ENCODE peak calls at places on chromosomes 7 and 10, in six cellular contexts. A is NCI-H2081; G is activated T-helper 1 cell treated with anti-CD3 and anti-CD28 coated beads, Interleukin-2, amount 50 U/mL, for 16 hours; L is astrocyte; J is Ammon's horn; R is astrocyte of the spinal cord. T is an unnamed sample.

GRCh38 chr10:16787361-16787791 is 29.8 kb downstream of the RSU1 start:
- DNase-seq in R (no peak), J (no peak), G (peak; percentile 40), A (no peak), L (no peak), T (no peak)

GRCh38 chr7:148993193-148993592 is 35.1 kb downstream of the PDIA4 start:
- DNase-seq in G (no peak), R (no peak), J (no peak), L (no peak), A (no peak), T (no peak)

GRCh38 chr7:133434246-133434865 is 181.5 kb downstream of the EXOC4 start:
- DNase-seq in A (peak; percentile 11), L (peak; percentile 12), J (peak; percentile 40), R (peak; percentile 49), G (no peak), T (peak; percentile 34)

GRCh38 chr7:80244206-80244956 is 109.8 kb downstream of the GNAI1 start:
- DNase-seq in J (no peak), G (no peak), R (no peak), A (no peak), L (no peak), T (peak; percentile 17)

GRCh38 chr7:34175837-34176236 is 270.5 kb downstream of the BMPER start:
- DNase-seq in R (no peak), G (no peak), J (no peak), A (no peak), L (no peak), T (no peak)

GRCh38 chr10:9296206-9296605 is 1241.7 kb downstream of the GATA3 start:
- DNase-seq in L (peak; percentile 15), A (no peak), R (no peak), J (no peak), G (no peak), T (no peak)

GRCh38 chr10:66252986-66253385 is 672.9 kb upstream of the LRRTM3 start:
- DNase-seq in G (no peak), J (no peak), R (no peak), A (peak; percentile 11), L (no peak), T (no peak)

GRCh38 chr7:97578225-97578624 is 153.7 kb upstream of the TAC1 start:
- DNase-seq in L (no peak), R (no peak), A (no peak), G (no peak), J (no peak), T (no peak)

GRCh38 chr7:139776486-139777303 is 1.1 kb downstream of the HIPK2 start:
- DNase-seq in A (peak; percentile 57), G (no peak), R (peak; percentile 76), L (peak; percentile 52), J (peak; percentile 68), T (no peak)

GRCh38 chr7:67343566-67343965 is 346.9 kb downstream of the TYW1 start:
- DNase-seq in A (peak; percentile 79), G (no peak), L (no peak), R (no peak), J (no peak), T (no peak)

GRCh38 chr10:102660891-102661613 is 16.8 kb downstream of the TRIM8 start:
- DNase-seq in R (peak; percentile 59), J (peak; percentile 69), G (peak; percentile 39), L (peak; percentile 31), A (no peak), T (peak; percentile 48)

GRCh38 chr7:40586197-40586596 is 451.4 kb downstream of the SUGCT start:
- DNase-seq in J (no peak), A (no peak), G (no peak), L (peak; percentile 83), R (peak; percentile 77), T (no peak)

GRCh38 chr7:50497068-50497642 is 47.0 kb upstream of the FIGNL1 start:
- DNase-seq in A (no peak), L (peak; percentile 64), G (no peak), R (peak; percentile 60), J (no peak), T (no peak)

GRCh38 chr7:128259131-128260056 is 18.3 kb downstream of the LEP start:
- DNase-seq in G (no peak), A (no peak), L (peak; percentile 22), R (no peak), J (no peak), T (no peak)

GRCh38 chr7:45923290-45923689 is 2.2 kb upstream of the IGFBP3 start:
- DNase-seq in A (peak; percentile 35), L (peak; percentile 46), R (peak; percentile 83), J (peak; percentile 83), G (peak; percentile 25), T (peak; percentile 74)

GRCh38 chr7:103793614-103794013 is 195.8 kb downstream of the RELN start:
- DNase-seq in A (no peak), R (no peak), G (no peak), L (no peak), J (no peak), T (no peak)

GRCh38 chr7:75567948-75568595 is 76.0 kb downstream of the SPDYE5 start:
- DNase-seq in R (no peak), J (peak; percentile 69), A (no peak), L (no peak), G (no peak), T (peak; percentile 50)

GRCh38 chr7:120806669-120807068 is 51.3 kb downstream of the TSPAN12 start:
- DNase-seq in A (peak; percentile 10), R (peak; percentile 25), J (no peak), G (no peak), L (no peak), T (no peak)

GRCh38 chr10:16260388-16260787 is 176.4 kb upstream of the PTER start:
- DNase-seq in L (no peak), J (no peak), A (no peak), G (no peak), R (no peak), T (no peak)

GRCh38 chr10:43057231-43057711 is 19.6 kb upstream of the RET start:
- DNase-seq in L (no peak), J (no peak), G (no peak), A (no peak), R (no peak), T (no peak)

GRCh38 chr7:113100091-113100723 is 13.6 kb upstream of the GPR85 start:
- DNase-seq in R (peak; percentile 40), G (no peak), A (peak; percentile 9), J (no peak), L (peak; percentile 57), T (no peak)

GRCh38 chr7:64655811-64656210 is 10.1 kb upstream of the ZNF107 start:
- DNase-seq in A (no peak), G (no peak), J (no peak), R (no peak), L (no peak), T (no peak)

GRCh38 chr10:119701861-119702260 is 24.0 kb upstream of the INPP5F start:
- DNase-seq in A (no peak), L (peak; percentile 48), G (no peak), R (peak; percentile 27), J (no peak), T (peak; percentile 14)

GRCh38 chr10:110802551-110803238 is 69.0 kb upstream of the PDCD4 start:
- DNase-seq in A (peak; percentile 50), R (peak; percentile 85), G (no peak), J (peak; percentile 85), L (peak; percentile 94), T (peak; percentile 67)

GRCh38 chr10:119441921-119442757 is 100.4 kb downstream of the RGS10 start:
- DNase-seq in J (no peak), R (no peak), G (no peak), L (no peak), A (no peak), T (no peak)

GRCh38 chr10:26703974-26704373 is 6.5 kb downstream of the PDSS1 start:
- DNase-seq in J (no peak), G (no peak), L (no peak), A (no peak), R (no peak), T (no peak)

GRCh38 chr10:78415111-78415510 is 381.4 kb downstream of the RPS24 start:
- DNase-seq in J (no peak), G (no peak), A (no peak), R (no peak), L (no peak), T (no peak)

GRCh38 chr10:27611209-27611608 is 107.1 kb downstream of the RAB18 start:
- DNase-seq in R (no peak), L (peak; percentile 7), G (no peak), A (no peak), J (no peak), T (no peak)

GRCh38 chr10:78688945-78689935 is 379.5 kb upstream of the ZMIZ1 start:
- DNase-seq in L (no peak), A (peak; percentile 52), J (peak; percentile 81), G (no peak), R (peak; percentile 8), T (peak; percentile 34)

GRCh38 chr10:103890688-103891087 is 27.3 kb downstream of the STN1 start:
- DNase-seq in A (no peak), G (no peak), L (no peak), R (no peak), J (no peak), T (no peak)

GRCh38 chr7:28165971-28166955 is 14.3 kb downstream of the JAZF1 start:
- DNase-seq in J (no peak), L (peak; percentile 83), A (no peak), R (peak; percentile 81), G (no peak), T (no peak)

T was measured in midbrain.